ENCODE peak calls at places on chromosomes 16 and 17, in ten cellular contexts. Z is lower leg skin, F is HFFc6, R is foreskin fibroblast, E is hepatocyte, T is astrocyte of the cerebellum, W is body of pancreas, U is MM.1S, Y is mesothelial cell of epicardium, L is fibroblast of mammary gland. Q is an unnamed sample.

GRCh38 chr16:19382887-19383816 is 34.5 kb upstream of the TMC5 start:
- DNase-seq in Z (no peak), F (no peak), R (no peak), E (peak), T (no peak), W (no peak), U (peak), Y (no peak), L (no peak), Q (no peak)

GRCh38 chr17:4560837-4561241 is 462 bp upstream of the GGT6 start:
- DNase-seq in Z (no peak), F (no peak), R (no peak), E (no peak), T (no peak), W (no peak), U (no peak), Y (no peak), L (peak), Q (no peak)

GRCh38 chr16:49492896-49493620 is 119.5 kb downstream of the C16orf78 start:
- DNase-seq in Z (no peak), F (no peak), R (no peak), E (no peak), T (no peak), W (no peak), U (no peak), Y (no peak), L (no peak), Q (no peak)

GRCh38 chr17:59786536-59787319 is 79.3 kb downstream of the VMP1 start:
- DNase-seq in Z (peak), F (peak), R (peak), E (peak), T (peak), W (peak), U (peak), Y (peak), L (peak), Q (peak)

GRCh38 chr16:62066747-62067146 is 30.5 kb upstream of the CDH8 start:
- DNase-seq in Z (no peak), F (no peak), R (no peak), E (no peak), T (no peak), W (no peak), U (no peak), Y (no peak), L (no peak), Q (no peak)

GRCh38 chr17:38885728-38886642 is 16.1 kb downstream of the LASP1 start:
- DNase-seq in Z (no peak), F (peak), R (no peak), E (peak), T (no peak), W (no peak), U (no peak), Y (no peak), L (peak), Q (no peak)

GRCh38 chr17:81436294-81436849 is 41.1 kb downstream of the BAHCC1 start:
- DNase-seq in Z (no peak), F (no peak), R (no peak), E (peak), T (no peak), W (no peak), U (no peak), Y (no peak), L (no peak), Q (no peak)

GRCh38 chr16:57178793-57179212 is 7.0 kb downstream of the PSME3IP1 start:
- DNase-seq in Z (no peak), F (peak), R (no peak), E (no peak), T (no peak), W (no peak), U (no peak), Y (no peak), L (no peak), Q (no peak)

GRCh38 chr16:1127101-1127500 is 25.8 kb upstream of the CACNA1H start:
- DNase-seq in Z (no peak), F (no peak), R (no peak), E (no peak), T (no peak), W (no peak), U (no peak), Y (no peak), L (no peak), Q (no peak)

GRCh38 chr17:59152925-59153324 is 2.1 kb downstream of the SKA2 start:
- DNase-seq in Z (no peak), F (no peak), R (no peak), E (no peak), T (no peak), W (no peak), U (no peak), Y (no peak), L (no peak), Q (no peak)

GRCh38 chr16:19075511-19075910 is 8.1 kb downstream of the COQ7 start:
- DNase-seq in Z (no peak), F (no peak), R (no peak), E (no peak), T (no peak), W (no peak), U (no peak), Y (no peak), L (no peak), Q (no peak)

GRCh38 chr17:15655162-15655561 is 28.9 kb downstream of the TRIM16 start:
- DNase-seq in Z (no peak), F (no peak), R (no peak), E (peak), T (no peak), W (no peak), U (no peak), Y (no peak), L (no peak), Q (no peak)

GRCh38 chr17:81733507-81734404 is 21.7 kb downstream of the SLC25A10 start:
- DNase-seq in Z (peak), F (peak), R (peak), E (peak), T (peak), W (peak), U (peak), Y (peak), L (peak), Q (peak)

GRCh38 chr16:27529962-27530361 is 19.8 kb downstream of the GTF3C1 start:
- DNase-seq in Z (no peak), F (peak), R (peak), E (no peak), T (peak), W (no peak), U (no peak), Y (no peak), L (peak), Q (no peak)

GRCh38 chr17:10177921-10178788 is 20.3 kb downstream of the GAS7 start:
- DNase-seq in Z (no peak), F (peak), R (no peak), E (peak), T (no peak), W (no peak), U (no peak), Y (no peak), L (peak), Q (no peak)

GRCh38 chr16:15807603-15808009 is 49.2 kb downstream of the MYH11 start:
- DNase-seq in Z (no peak), F (no peak), R (no peak), E (no peak), T (peak), W (no peak), U (no peak), Y (no peak), L (no peak), Q (no peak)

GRCh38 chr16:30551781-30552180 is 6.4 kb downstream of the ZNF764 start:
- DNase-seq in Z (no peak), F (no peak), R (no peak), E (no peak), T (no peak), W (no peak), U (no peak), Y (no peak), L (no peak), Q (no peak)

GRCh38 chr16:2963074-2963610 is 933 bp upstream of the KREMEN2 start:
- DNase-seq in Z (no peak), F (no peak), R (no peak), E (peak), T (no peak), W (no peak), U (no peak), Y (peak), L (no peak), Q (no peak)

GRCh38 chr17:58060596-58061191 is 22.5 kb upstream of the DYNLL2 start:
- DNase-seq in Z (no peak), F (no peak), R (no peak), E (peak), T (no peak), W (peak), U (no peak), Y (no peak), L (peak), Q (no peak)

GRCh38 chr17:60039096-60039495 is 39.6 kb downstream of the HEATR6 start:
- DNase-seq in Z (no peak), F (no peak), R (no peak), E (no peak), T (no peak), W (no peak), U (no peak), Y (no peak), L (peak), Q (no peak)

GRCh38 chr17:30780343-30780742 is 44.1 kb downstream of the CRLF3 start:
- DNase-seq in Z (no peak), F (no peak), R (no peak), E (no peak), T (no peak), W (no peak), U (peak), Y (no peak), L (no peak), Q (no peak)

GRCh38 chr16:81366316-81366932 is 51.7 kb downstream of the GAN start:
- DNase-seq in Z (no peak), F (peak), R (peak), E (peak), T (peak), W (no peak), U (peak), Y (no peak), L (peak), Q (no peak)

GRCh38 chr17:21542070-21542469 is 150.3 kb upstream of the KCNJ18 start:
- DNase-seq in Z (no peak), F (no peak), R (no peak), E (no peak), T (no peak), W (no peak), U (no peak), Y (no peak), L (peak), Q (no peak)

GRCh38 chr17:51645056-51645455 is 384.7 kb downstream of the UTP18 start:
- DNase-seq in Z (no peak), F (no peak), R (no peak), E (no peak), T (no peak), W (no peak), U (no peak), Y (no peak), L (no peak), Q (no peak)

GRCh38 chr17:7336240-7337175 is at the start of gene ACAP1:
- DNase-seq in Z (no peak), F (no peak), R (no peak), E (no peak), T (no peak), W (no peak), U (peak), Y (no peak), L (no peak), Q (no peak)

GRCh38 chr17:53017227-53017626 is 805.5 kb upstream of the KIF2B start:
- DNase-seq in Z (no peak), F (no peak), R (no peak), E (no peak), T (no peak), W (no peak), U (no peak), Y (no peak), L (no peak), Q (no peak)

GRCh38 chr16:89020068-89020924 is 43.3 kb upstream of the CBFA2T3 start:
- DNase-seq in Z (no peak), F (no peak), R (no peak), E (no peak), T (no peak), W (no peak), U (no peak), Y (no peak), L (no peak), Q (no peak)

GRCh38 chr16:4426021-4426684 is 485 bp downstream of the DNAJA3 start:
- DNase-seq in Z (no peak), F (no peak), R (peak), E (peak), T (no peak), W (no peak), U (peak), Y (no peak), L (no peak), Q (no peak)

GRCh38 chr17:32771396-32771795 is 105.5 kb downstream of the MYO1D start:
- DNase-seq in Z (no peak), F (no peak), R (no peak), E (no peak), T (no peak), W (no peak), U (no peak), Y (no peak), L (peak), Q (no peak)

GRCh38 chr16:11201498-11202259 is 54.3 kb downstream of the SOCS1 start:
- DNase-seq in Z (no peak), F (peak), R (peak), E (peak), T (no peak), W (no peak), U (no peak), Y (no peak), L (peak), Q (no peak)

GRCh38 chr17:81512560-81512983 is at the start of gene ACTG1:
- DNase-seq in Z (peak), F (peak), R (peak), E (peak), T (peak), W (peak), U (peak), Y (peak), L (peak), Q (peak)

GRCh38 chr17:39622380-39623006 is 4.3 kb upstream of the PPP1R1B start:
- DNase-seq in Z (no peak), F (no peak), R (no peak), E (no peak), T (no peak), W (no peak), U (peak), Y (no peak), L (no peak), Q (no peak)

GRCh38 chr16:90041896-90042473 is 22.7 kb upstream of the DBNDD1 start:
- DNase-seq in Z (no peak), F (no peak), R (no peak), E (no peak), T (no peak), W (no peak), U (no peak), Y (no peak), L (no peak), Q (no peak)

GRCh38 chr16:85914423-85914794 is 15.4 kb downstream of the IRF8 start:
- DNase-seq in Z (no peak), F (no peak), R (no peak), E (no peak), T (no peak), W (no peak), U (no peak), Y (no peak), L (no peak), Q (no peak)

GRCh38 chr16:70460737-70461261 is 6.4 kb downstream of the FCSK start:
- DNase-seq in Z (no peak), F (no peak), R (no peak), E (no peak), T (no peak), W (no peak), U (no peak), Y (no peak), L (no peak), Q (no peak)

GRCh38 chr16:67177743-67178699 is 5.7 kb downstream of the MATCAP1 start:
- DNase-seq in Z (no peak), F (no peak), R (no peak), E (peak), T (no peak), W (peak), U (peak), Y (no peak), L (peak), Q (no peak)
- TF ChIP-seq CTCF in Z (no peak), F (no peak), R (no peak), E (no peak), T (no peak), W (peak), U (no peak), Y (no peak), L (no peak), Q (peak)

GRCh38 chr17:76103274-76104139 is at the start of gene EXOC7:
- DNase-seq in Z (peak), F (peak), R (peak), E (peak), T (peak), W (peak), U (peak), Y (peak), L (peak), Q (peak)
- TF ChIP-seq CTCF in Z (no peak), F (peak), R (no peak), E (no peak), T (peak), W (no peak), U (peak), Y (no peak), L (peak), Q (peak)

DNA sequence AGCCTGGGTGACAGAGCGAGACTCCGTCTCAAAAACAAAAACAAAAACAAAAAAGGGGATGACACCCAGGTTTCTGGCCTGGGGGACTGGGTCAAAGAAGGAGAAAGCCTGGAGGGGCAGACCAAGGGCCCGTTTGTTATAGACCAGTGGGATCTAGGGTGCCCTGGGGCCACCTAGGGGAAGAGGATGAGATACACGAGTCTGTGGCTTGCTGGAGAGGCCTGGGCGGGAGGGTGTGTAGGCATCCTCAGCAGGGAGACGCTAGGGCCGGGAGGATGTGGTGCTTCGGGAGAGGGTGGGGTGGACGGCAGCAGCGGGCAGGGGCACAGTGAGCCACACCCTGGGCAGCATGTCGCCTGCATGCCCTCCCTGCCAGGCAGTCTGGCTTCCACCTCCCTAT is 17.1 kb upstream of the CRK start:
- DNase-seq in Z (no peak), F (no peak), R (no peak), E (no peak), T (no peak), W (no peak), U (no peak), Y (no peak), L (no peak), Q (no peak)
- TF ChIP-seq CTCF in Z (no peak), F (no peak), R (no peak), E (no peak), T (no peak), W (no peak), U (no peak), Y (no peak), L (no peak), Q (no peak)

DNA sequence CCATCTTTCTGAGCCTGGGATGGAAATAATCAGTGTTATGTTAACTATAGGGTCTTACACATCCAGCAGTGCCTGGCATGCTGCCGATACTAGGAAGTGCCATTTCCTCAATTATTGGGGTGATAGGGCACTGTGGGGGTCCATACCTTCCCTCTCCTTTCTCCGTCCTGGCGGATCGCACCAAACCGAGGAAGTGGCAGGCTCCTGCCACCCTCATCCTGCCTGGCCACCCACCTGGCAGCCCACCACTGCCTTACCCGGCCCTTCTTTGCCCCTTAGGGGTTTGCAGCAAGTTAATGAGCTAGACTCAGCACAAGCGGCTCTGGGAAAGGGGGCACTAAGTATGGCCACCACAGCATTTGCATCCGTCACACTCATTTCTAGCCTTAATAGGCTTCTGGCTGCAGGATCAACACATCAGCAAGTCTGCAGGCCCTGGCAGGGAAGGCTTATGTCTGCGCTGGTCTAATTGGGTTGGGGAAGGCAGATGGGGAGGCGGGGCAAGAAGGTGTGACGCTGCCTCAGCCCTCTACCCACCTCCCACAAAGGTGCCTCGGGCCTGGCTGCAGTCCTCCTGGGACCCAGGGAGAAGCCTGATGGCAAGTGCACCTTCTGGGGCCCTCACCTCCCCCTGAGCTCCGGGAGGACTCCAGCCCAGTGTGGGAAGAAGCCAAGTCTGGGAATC is 28.6 kb downstream of the DCAKD start:
- DNase-seq in Z (peak), F (no peak), R (no peak), E (no peak), T (no peak), W (no peak), U (no peak), Y (no peak), L (no peak), Q (no peak)
- TF ChIP-seq CTCF in Z (no peak), F (no peak), R (no peak), E (no peak), T (no peak), W (no peak), U (no peak), Y (no peak), L (no peak), Q (no peak)

GRCh38 chr17:74089869-74090464 is 113.5 kb upstream of the RPL38 start:
- DNase-seq in Z (no peak), F (no peak), R (no peak), E (peak), T (no peak), W (no peak), U (peak), Y (no peak), L (peak), Q (no peak)

GRCh38 chr17:74085434-74085833 is 118.0 kb upstream of the RPL38 start:
- DNase-seq in Z (no peak), F (no peak), R (no peak), E (no peak), T (no peak), W (no peak), U (peak), Y (no peak), L (peak), Q (no peak)

GRCh38 chr17:74083321-74083720 is 120.2 kb upstream of the RPL38 start:
- DNase-seq in Z (no peak), F (no peak), R (no peak), E (no peak), T (no peak), W (no peak), U (no peak), Y (no peak), L (no peak), Q (no peak)

DNA sequence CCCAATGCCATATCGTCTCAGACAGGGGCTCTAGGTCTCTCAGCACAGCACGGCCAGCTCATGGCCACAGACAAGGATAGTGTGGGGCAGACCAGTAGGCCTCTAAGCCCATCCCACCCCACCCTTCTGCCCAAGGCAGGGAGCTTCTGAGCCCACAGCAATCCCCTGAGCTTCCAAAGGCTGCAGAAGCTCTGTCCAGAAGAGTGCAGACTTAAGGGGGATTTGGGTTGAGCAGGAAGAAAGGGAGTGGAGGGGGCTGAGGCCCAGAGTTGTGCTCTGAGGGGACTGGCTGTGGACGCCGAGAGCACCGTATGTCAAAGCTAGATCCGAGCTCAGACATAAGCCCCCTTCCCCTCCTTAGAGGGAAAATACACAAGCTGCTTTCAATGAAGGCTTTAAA is 116.5 kb upstream of the RPL38 start:
- DNase-seq in Z (no peak), F (no peak), R (no peak), E (no peak), T (no peak), W (no peak), U (no peak), Y (no peak), L (no peak), Q (no peak)
- TF ChIP-seq CTCF in Z (no peak), F (no peak), R (no peak), E (no peak), T (no peak), W (no peak), U (no peak), Y (no peak), L (no peak), Q (no peak)

GRCh38 chr16:50744911-50745310 is 3.0 kb downstream of the CYLD start:
- DNase-seq in Z (no peak), F (peak), R (no peak), E (no peak), T (no peak), W (no peak), U (no peak), Y (no peak), L (peak), Q (no peak)

GRCh38 chr16:50743575-50744225 is 1.8 kb downstream of the CYLD start:
- DNase-seq in Z (no peak), F (no peak), R (no peak), E (no peak), T (no peak), W (no peak), U (no peak), Y (no peak), L (no peak), Q (no peak)

GRCh38 chr16:50745940-50746339 is 4.1 kb downstream of the CYLD start:
- DNase-seq in Z (no peak), F (no peak), R (no peak), E (no peak), T (no peak), W (no peak), U (no peak), Y (no peak), L (no peak), Q (no peak)

GRCh38 chr16:50751528-50751927 is 9.6 kb downstream of the CYLD start:
- DNase-seq in Z (no peak), F (no peak), R (no peak), E (no peak), T (no peak), W (no peak), U (no peak), Y (no peak), L (no peak), Q (no peak)

GRCh38 chr16:50747206-50747956 is 5.5 kb downstream of the CYLD start:
- DNase-seq in Z (no peak), F (no peak), R (no peak), E (no peak), T (no peak), W (no peak), U (peak), Y (no peak), L (peak), Q (no peak)
- TF ChIP-seq CTCF in Z (no peak), F (peak), R (peak), E (peak), T (peak), W (peak), U (peak), Y (no peak), L (peak), Q (peak)